ENCODE peak calls at places on chromosomes 13 and 19, in nine cellular contexts. N is NCI-H526, W is HepG2, D is head of caudate nucleus, C is caudate nucleus, L is lower leg skin, K is neural progenitor cell, A is T-helper 2 cell, H is NCI-H510A. I is an unnamed sample.

GRCh38 chr13:113616281-113616906 is 31.8 kb downstream of the TFDP1 start:
- DNase-seq in K (no peak), D (no peak), C (no peak), W (no peak), N (no peak), H (no peak), L (no peak), A (no peak), I (no peak)

GRCh38 chr13:52128714-52129700 is at the start of gene NEK5:
- DNase-seq in H (peak), N (peak), K (peak), A (peak), W (peak), D (peak), C (peak), L (peak), I (peak)

GRCh38 chr13:23621316-23621645 is 51.1 kb downstream of the TNFRSF19 start:
- DNase-seq in H (no peak), D (no peak), C (no peak), W (peak), K (no peak), A (no peak), N (no peak), L (no peak), I (no peak)

GRCh38 chr19:9914001-9914314 is 22.4 kb downstream of the OLFM2 start:
- DNase-seq in W (no peak), A (no peak), D (no peak), L (no peak), K (peak), H (no peak), N (no peak), C (no peak), I (no peak)

GRCh38 chr19:4889034-4889825 is 13.5 kb downstream of the ARRDC5 start:
- DNase-seq in D (no peak), A (no peak), K (no peak), H (no peak), C (no peak), W (no peak), N (no peak), L (no peak), I (no peak)

GRCh38 chr13:104943331-104943730 is 1592.1 kb downstream of the EFNB2 start:
- DNase-seq in A (no peak), C (no peak), K (no peak), D (no peak), W (no peak), H (no peak), L (no peak), N (no peak), I (no peak)

GRCh38 chr13:46543307-46543706 is 9.7 kb upstream of the LRCH1 start:
- DNase-seq in A (no peak), H (no peak), C (no peak), K (no peak), W (no peak), L (no peak), N (no peak), D (no peak), I (no peak)

GRCh38 chr13:110332750-110333149 is 25.7 kb downstream of the COL4A2 start:
- DNase-seq in N (no peak), K (no peak), D (no peak), W (no peak), L (no peak), C (no peak), A (no peak), H (no peak), I (no peak)

GRCh38 chr13:46516624-46517318 is 36.2 kb upstream of the LRCH1 start:
- DNase-seq in L (no peak), D (no peak), C (no peak), N (no peak), W (no peak), A (no peak), H (no peak), K (peak), I (no peak)

GRCh38 chr13:113813070-113813748 is 50.7 kb downstream of the GAS6 start:
- DNase-seq in C (no peak), K (no peak), N (no peak), W (no peak), H (no peak), A (no peak), D (no peak), L (no peak), I (no peak)

GRCh38 chr13:90951663-90952062 is 395.8 kb upstream of the MIR17HG start:
- DNase-seq in H (no peak), A (no peak), N (no peak), L (no peak), C (no peak), K (no peak), D (no peak), W (no peak), I (no peak)

GRCh38 chr19:2327773-2328400 is 499 bp downstream of the LSM7 start:
- DNase-seq in K (peak), W (peak), N (no peak), D (peak), H (no peak), A (peak), L (peak), C (peak), I (peak)

GRCh38 chr13:28679628-28680027 is 20.7 kb downstream of the POMP start:
- DNase-seq in W (peak), C (no peak), A (no peak), H (no peak), L (no peak), D (no peak), K (no peak), N (no peak), I (no peak)

GRCh38 chr13:48636550-48636949 is 17.2 kb upstream of the CYSLTR2 start:
- DNase-seq in W (no peak), K (no peak), H (no peak), A (no peak), C (no peak), N (no peak), D (no peak), L (no peak), I (no peak)

GRCh38 chr13:73063166-73063565 is 4.4 kb downstream of the KLF5 start:
- DNase-seq in K (no peak), H (no peak), W (no peak), C (no peak), N (no peak), A (no peak), D (no peak), L (no peak), I (no peak)

GRCh38 chr13:100214886-100215285 is 126.0 kb downstream of the PCCA start:
- DNase-seq in W (no peak), L (no peak), C (no peak), H (no peak), N (no peak), K (no peak), D (no peak), A (no peak), I (no peak)

GRCh38 chr19:16462757-16463250 is 9.0 kb downstream of the EPS15L1 start:
- DNase-seq in A (no peak), D (no peak), W (no peak), L (no peak), N (no peak), C (no peak), H (no peak), K (no peak), I (no peak)

GRCh38 chr13:40181203-40181845 is 485.1 kb downstream of the FOXO1 start:
- DNase-seq in N (no peak), W (peak), A (no peak), H (no peak), L (no peak), C (no peak), D (no peak), K (no peak), I (no peak)

GRCh38 chr13:20197361-20197834 is 4.7 kb upstream of the GJB2 start:
- DNase-seq in D (no peak), L (no peak), A (no peak), C (no peak), H (no peak), N (peak), W (peak), K (peak), I (no peak)

GRCh38 chr19:43423779-43424178 is 9.1 kb downstream of the TEX101 start:
- DNase-seq in N (no peak), L (no peak), H (no peak), D (no peak), W (no peak), A (no peak), K (no peak), C (no peak), I (no peak)

GRCh38 chr19:46529622-46530451 is 34.2 kb upstream of the PNMA8B start:
- DNase-seq in N (no peak), W (peak), K (peak), A (peak), L (peak), C (peak), H (no peak), D (peak), I (peak)

GRCh38 chr13:40539954-40540706 is 126.3 kb downstream of the FOXO1 start:
- DNase-seq in W (peak), A (no peak), K (peak), H (no peak), D (no peak), L (no peak), N (no peak), C (no peak), I (no peak)

GRCh38 chr13:67343777-67344176 is 113.6 kb upstream of the PCDH9 start:
- DNase-seq in L (no peak), K (no peak), A (no peak), C (no peak), N (peak), W (no peak), D (no peak), H (peak), I (no peak)

GRCh38 chr19:42175952-42176648 is 41.4 kb downstream of the DEDD2 start:
- DNase-seq in L (no peak), K (peak), H (no peak), C (no peak), W (no peak), D (peak), A (no peak), N (peak), I (no peak)

I was measured in anterior cingulate cortex.